ENCODE peak calls at places on chromosomes 6 and 20, in five cellular contexts. One of them, this sample, is unnamed.

GRCh38 chr6:123855493-123855892 is 51.8 kb downstream of the NKAIN2 start:
- DNase-seq in GM12892: no peak
- DNase-seq in M059J: no peak
- DNase-seq in mucosa of gallbladder: no peak
- DNase-seq in H7: no peak
- DNase-seq in this sample: no peak

GRCh38 chr6:170269151-170269872 is 21.6 kb downstream of the DLL1 start:
- DNase-seq in GM12892: no peak
- DNase-seq in M059J: no peak
- DNase-seq in mucosa of gallbladder: no peak
- DNase-seq in H7: peak
- DNase-seq in this sample: no peak

GRCh38 chr6:166168616-166169548 is 1.2 kb upstream of the TBXT start:
- DNase-seq in GM12892: no peak
- DNase-seq in M059J: no peak
- DNase-seq in mucosa of gallbladder: no peak
- DNase-seq in H7: peak
- DNase-seq in this sample: no peak

GRCh38 chr20:3318226-3318884 is 79.4 kb upstream of the SLC4A11 start:
- DNase-seq in GM12892: no peak
- DNase-seq in M059J: peak
- DNase-seq in mucosa of gallbladder: no peak
- DNase-seq in H7: no peak
- DNase-seq in this sample: no peak

GRCh38 chr20:63735859-63736718 is at the start of gene LIME1:
- DNase-seq in GM12892: peak
- DNase-seq in M059J: no peak
- DNase-seq in mucosa of gallbladder: peak
- DNase-seq in H7: peak
- DNase-seq in this sample: peak

GRCh38 chr6:20811112-20811746 is 277.0 kb downstream of the CDKAL1 start:
- DNase-seq in GM12892: no peak
- DNase-seq in M059J: peak
- DNase-seq in mucosa of gallbladder: no peak
- DNase-seq in H7: peak
- DNase-seq in this sample: no peak

GRCh38 chr6:140833396-140833795 is 1299.3 kb upstream of the GJE1 start:
- DNase-seq in GM12892: no peak
- DNase-seq in M059J: no peak
- DNase-seq in mucosa of gallbladder: no peak
- DNase-seq in H7: no peak
- DNase-seq in this sample: no peak

GRCh38 chr20:56091635-56092180 is 86.4 kb upstream of the CBLN4 start:
- DNase-seq in GM12892: no peak
- DNase-seq in M059J: peak
- DNase-seq in mucosa of gallbladder: no peak
- DNase-seq in H7: no peak
- DNase-seq in this sample: no peak

GRCh38 chr6:13256614-13257013 is 71.7 kb downstream of the TBC1D7 start:
- DNase-seq in GM12892: no peak
- DNase-seq in M059J: no peak
- DNase-seq in mucosa of gallbladder: no peak
- DNase-seq in H7: no peak
- DNase-seq in this sample: no peak

GRCh38 chr6:14270925-14271791 is 153.6 kb downstream of the CD83 start:
- DNase-seq in GM12892: no peak
- DNase-seq in M059J: peak
- DNase-seq in mucosa of gallbladder: peak
- DNase-seq in H7: no peak
- DNase-seq in this sample: no peak

GRCh38 chr20:63639093-63639860 is 12.4 kb upstream of the GMEB2 start:
- DNase-seq in GM12892: no peak
- DNase-seq in M059J: no peak
- DNase-seq in mucosa of gallbladder: no peak
- DNase-seq in H7: no peak
- DNase-seq in this sample: no peak